ENCODE peak calls at places on chromosomes 2 and 18, in eight cellular contexts. One of them, this sample, is unnamed.

GRCh38 chr2:227471924-227472264 is at the start of gene AGFG1:
- DNase-seq in HuH-7: peak
- DNase-seq in HS-5: no peak
- DNase-seq in T-helper 9 cell: peak
- DNase-seq in A549: peak
- DNase-seq in NCI-H1436: peak
- DNase-seq in cortex of kidney: peak
- DNase-seq in Right ventricle myocardium superior: peak
- DNase-seq in this sample: peak

GRCh38 chr2:119389615-119390306 is 23.0 kb downstream of the DBI start:
- DNase-seq in Right ventricle myocardium superior: peak
- DNase-seq in HuH-7: no peak
- DNase-seq in A549: no peak
- DNase-seq in HS-5: no peak
- DNase-seq in T-helper 9 cell: no peak
- DNase-seq in NCI-H1436: no peak
- DNase-seq in cortex of kidney: no peak
- DNase-seq in this sample: no peak

GRCh38 chr2:3641181-3641580 is 16.8 kb upstream of the ALLC start:
- DNase-seq in T-helper 9 cell: no peak
- DNase-seq in NCI-H1436: no peak
- DNase-seq in Right ventricle myocardium superior: no peak
- DNase-seq in cortex of kidney: no peak
- DNase-seq in A549: no peak
- DNase-seq in HS-5: no peak
- DNase-seq in HuH-7: no peak
- DNase-seq in this sample: no peak

GRCh38 chr18:75036941-75037516 is 171.9 kb downstream of the PTGR3 start:
- DNase-seq in NCI-H1436: no peak
- DNase-seq in T-helper 9 cell: no peak
- DNase-seq in Right ventricle myocardium superior: no peak
- DNase-seq in HS-5: no peak
- DNase-seq in cortex of kidney: no peak
- DNase-seq in HuH-7: peak
- DNase-seq in A549: no peak
- DNase-seq in this sample: no peak

GRCh38 chr2:953975-954686 is 3.5 kb downstream of the SNTG2 start:
- DNase-seq in HS-5: no peak
- DNase-seq in cortex of kidney: no peak
- DNase-seq in NCI-H1436: no peak
- DNase-seq in Right ventricle myocardium superior: no peak
- DNase-seq in T-helper 9 cell: no peak
- DNase-seq in HuH-7: no peak
- DNase-seq in A549: peak
- DNase-seq in this sample: no peak

GRCh38 chr2:231710751-231711676 is 2.7 kb downstream of the PTMA start:
- DNase-seq in HS-5: no peak
- DNase-seq in T-helper 9 cell: no peak
- DNase-seq in cortex of kidney: no peak
- DNase-seq in A549: no peak
- DNase-seq in Right ventricle myocardium superior: peak
- DNase-seq in HuH-7: no peak
- DNase-seq in NCI-H1436: no peak
- DNase-seq in this sample: peak

GRCh38 chr2:75596784-75597183 is 36.0 kb upstream of the EVA1A start:
- DNase-seq in Right ventricle myocardium superior: no peak
- DNase-seq in HuH-7: no peak
- DNase-seq in A549: no peak
- DNase-seq in cortex of kidney: no peak
- DNase-seq in NCI-H1436: no peak
- DNase-seq in T-helper 9 cell: no peak
- DNase-seq in HS-5: no peak
- DNase-seq in this sample: no peak

GRCh38 chr2:1750935-1751767 is 6.8 kb upstream of the PXDN start:
- DNase-seq in A549: peak
- DNase-seq in T-helper 9 cell: peak
- DNase-seq in HuH-7: peak
- DNase-seq in Right ventricle myocardium superior: peak
- DNase-seq in HS-5: no peak
- DNase-seq in NCI-H1436: peak
- DNase-seq in cortex of kidney: no peak
- DNase-seq in this sample: peak

GRCh38 chr2:27823135-27823534 is 51.6 kb downstream of the MRPL33 start:
- DNase-seq in HuH-7: no peak
- DNase-seq in HS-5: no peak
- DNase-seq in Right ventricle myocardium superior: no peak
- DNase-seq in A549: no peak
- DNase-seq in NCI-H1436: no peak
- DNase-seq in cortex of kidney: no peak
- DNase-seq in T-helper 9 cell: no peak
- DNase-seq in this sample: no peak

GRCh38 chr18:79368681-79369080 is 27.0 kb upstream of the NFATC1 start:
- DNase-seq in A549: no peak
- DNase-seq in NCI-H1436: no peak
- DNase-seq in HS-5: no peak
- DNase-seq in T-helper 9 cell: no peak
- DNase-seq in Right ventricle myocardium superior: no peak
- DNase-seq in HuH-7: no peak
- DNase-seq in cortex of kidney: no peak
- DNase-seq in this sample: no peak

GRCh38 chr2:237873382-237873781 is 14.0 kb downstream of the RAMP1 start:
- DNase-seq in cortex of kidney: no peak
- DNase-seq in NCI-H1436: no peak
- DNase-seq in HS-5: no peak
- DNase-seq in T-helper 9 cell: no peak
- DNase-seq in Right ventricle myocardium superior: no peak
- DNase-seq in HuH-7: no peak
- DNase-seq in A549: no peak
- DNase-seq in this sample: peak

GRCh38 chr18:48798334-48799197 is 152.2 kb downstream of the SMAD7 start:
- DNase-seq in T-helper 9 cell: no peak
- DNase-seq in Right ventricle myocardium superior: peak
- DNase-seq in HS-5: no peak
- DNase-seq in NCI-H1436: no peak
- DNase-seq in A549: no peak
- DNase-seq in cortex of kidney: no peak
- DNase-seq in HuH-7: no peak
- DNase-seq in this sample: peak

GRCh38 chr2:134207589-134208209 is 46.2 kb upstream of the MGAT5 start:
- DNase-seq in cortex of kidney: no peak
- DNase-seq in NCI-H1436: no peak
- DNase-seq in HS-5: no peak
- DNase-seq in T-helper 9 cell: peak
- DNase-seq in Right ventricle myocardium superior: peak
- DNase-seq in A549: peak
- DNase-seq in HuH-7: peak
- DNase-seq in this sample: no peak

GRCh38 chr2:25368650-25369049 is 26.9 kb upstream of the DNMT3A start:
- DNase-seq in A549: no peak
- DNase-seq in Right ventricle myocardium superior: no peak
- DNase-seq in NCI-H1436: no peak
- DNase-seq in cortex of kidney: no peak
- DNase-seq in T-helper 9 cell: no peak
- DNase-seq in HuH-7: no peak
- DNase-seq in HS-5: no peak
- DNase-seq in this sample: peak

This sample was measured in heart left ventricle.